ENCODE peak calls at places on chromosome 17, in five cellular contexts. D, H, Y, W and G are unnamed samples.

GRCh38 chr17:75239214-75239613 is 22.2 kb downstream of the GGA3 start:
- DNase-seq in W (no peak), H (no peak), Y (no peak), D (no peak), G (no peak)

GRCh38 chr17:43559161-43559816 is 13.1 kb upstream of the ETV4 start:
- DNase-seq in W (no peak), H (no peak), Y (no peak), D (no peak), G (no peak)

GRCh38 chr17:66983414-66984021 is 19.0 kb downstream of the CACNG4 start:
- DNase-seq in Y (no peak), D (no peak), W (no peak), H (no peak), G (no peak)

GRCh38 chr17:48998557-48999440 is 1.6 kb downstream of the IGF2BP1 start:
- DNase-seq in W (no peak), D (no peak), Y (no peak), H (no peak), G (no peak)

GRCh38 chr17:32627233-32628008 is 140.6 kb downstream of the CDK5R1 start:
- DNase-seq in H (no peak), W (no peak), D (no peak), Y (no peak), G (no peak)

GRCh38 chr17:32007463-32008298 is 498 bp downstream of the LRRC37B start:
- DNase-seq in D (peak; percentile 54), Y (no peak), W (no peak), H (no peak), G (peak; percentile 22)

GRCh38 chr17:11896199-11896598 is 101.1 kb downstream of the ZNF18 start:
- DNase-seq in D (no peak), W (no peak), H (no peak), Y (no peak), G (no peak)

GRCh38 chr17:8226536-8227237 is 16.3 kb upstream of the AURKB start:
- DNase-seq in Y (no peak), W (peak; percentile 76), D (peak; percentile 45), H (peak; percentile 78), G (peak; percentile 38)

GRCh38 chr17:50219939-50220465 is 18.6 kb upstream of the COL1A1 start:
- DNase-seq in W (no peak), H (no peak), Y (no peak), D (no peak), G (no peak)

GRCh38 chr17:40093005-40093579 is 7.3 kb downstream of the NR1D1 start:
- DNase-seq in W (no peak), Y (no peak), D (no peak), H (no peak), G (no peak)

GRCh38 chr17:14780116-14780515 is 479.2 kb downstream of the HS3ST3B1 start:
- DNase-seq in D (no peak), Y (no peak), H (no peak), W (no peak), G (no peak)

GRCh38 chr17:1730345-1731193 is 6.1 kb downstream of the WDR81 start:
- DNase-seq in H (no peak), Y (no peak), D (no peak), W (peak; percentile 94), G (no peak)

GRCh38 chr17:42675984-42676423 is 790 bp downstream of the PLEKHH3 start:
- DNase-seq in D (no peak), H (no peak), Y (no peak), W (no peak), G (no peak)

GRCh38 chr17:76265624-76266243 is 586 bp downstream of the UBALD2 start:
- DNase-seq in W (peak; percentile 40), H (no peak), Y (peak; percentile 37), D (peak; percentile 58), G (peak; percentile 52)

GRCh38 chr17:83086197-83086880 is 6.9 kb downstream of the METRNL start:
- DNase-seq in H (no peak), Y (no peak), D (no peak), W (no peak), G (no peak)

GRCh38 chr17:19341641-19342610 is 20.6 kb downstream of the B9D1 start:
- DNase-seq in Y (no peak), W (no peak), H (no peak), D (no peak), G (no peak)

GRCh38 chr17:60293580-60294335 is 98.2 kb downstream of the USP32 start:
- DNase-seq in Y (no peak), D (no peak), H (no peak), W (no peak), G (no peak)

GRCh38 chr17:78364436-78365281 is 4.8 kb upstream of the SOCS3 start:
- DNase-seq in Y (no peak), W (no peak), H (no peak), D (peak; percentile 60), G (no peak)

GRCh38 chr17:75601057-75601987 is 13.7 kb downstream of the MYO15B start:
- DNase-seq in D (peak; percentile 69), W (peak; percentile 47), H (no peak), Y (no peak), G (peak; percentile 36)

GRCh38 chr17:51346218-51346982 is 86.1 kb downstream of the UTP18 start:
- DNase-seq in W (no peak), D (no peak), H (no peak), Y (no peak), G (no peak)

GRCh38 chr17:2299136-2299535 is 4.4 kb downstream of the SMG6 start:
- DNase-seq in Y (no peak), H (no peak), W (no peak), D (no peak), G (no peak)

GRCh38 chr17:61447358-61447757 is 4.9 kb upstream of the TBX4 start:
- DNase-seq in D (no peak), H (no peak), Y (no peak), W (no peak), G (no peak)

GRCh38 chr17:32222621-32223020 is 43.0 kb upstream of the RHBDL3 start:
- DNase-seq in W (no peak), Y (no peak), D (no peak), H (no peak), G (no peak)